ENCODE peak calls at places on chromosomes 12 and 14, in five cellular contexts. T, L, Z, P and B are unnamed samples.

GRCh38 chr14:29144598-29144997 is 378.0 kb downstream of the FOXG1 start:
- DNase-seq in T (no peak), P (peak; percentile 99), L (no peak), Z (no peak), B (no peak)

GRCh38 chr14:71380271-71380670 is 473.0 kb downstream of the PCNX1 start:
- DNase-seq in P (peak; percentile 47), L (no peak), Z (no peak), T (no peak), B (no peak)

GRCh38 chr14:90544566-90544965 is 147.7 kb downstream of the CALM1 start:
- DNase-seq in P (no peak), Z (no peak), T (no peak), L (no peak), B (no peak)

GRCh38 chr12:106139422-106140141 is 828 bp upstream of the NUAK1 start:
- DNase-seq in P (peak; percentile 66), L (peak; percentile 76), Z (no peak), T (peak; percentile 56), B (peak; percentile 83)

GRCh38 chr12:131092911-131093901 is 139.5 kb downstream of the ADGRD1 start:
- DNase-seq in T (no peak), P (no peak), L (no peak), Z (peak; percentile 98), B (no peak)

GRCh38 chr12:132373967-132374820 is 44.8 kb upstream of the GALNT9 start:
- DNase-seq in L (no peak), P (no peak), Z (no peak), T (no peak), B (no peak)

GRCh38 chr14:22883191-22883976 is at the start of gene REM2:
- DNase-seq in L (no peak), T (no peak), P (no peak), Z (no peak), B (no peak)

GRCh38 chr14:38775986-38776385 is 327.0 kb downstream of the SEC23A start:
- DNase-seq in P (no peak), T (no peak), Z (no peak), L (no peak), B (no peak)

GRCh38 chr12:7171854-7172253 is 17.6 kb upstream of the PEX5 start:
- DNase-seq in T (no peak), L (no peak), P (no peak), Z (no peak), B (no peak)

GRCh38 chr14:23548351-23549318 is 2.9 kb downstream of the ZFHX2 start:
- DNase-seq in Z (no peak), L (no peak), T (no peak), P (peak; percentile 83), B (no peak)

GRCh38 chr14:51210594-51210993 is 29.5 kb upstream of the TMX1 start:
- DNase-seq in L (no peak), T (no peak), P (no peak), Z (no peak), B (no peak)

GRCh38 chr12:122245553-122245952 is 19.7 kb upstream of the DIABLO start:
- DNase-seq in L (no peak), P (no peak), Z (no peak), T (no peak), B (no peak)

GRCh38 chr12:62196146-62196545 is 64.1 kb upstream of the USP15 start:
- DNase-seq in L (no peak), P (no peak), Z (no peak), T (no peak), B (no peak)

GRCh38 chr14:50388256-50388931 is 8.3 kb downstream of the CDKL1 start:
- DNase-seq in P (no peak), Z (no peak), T (no peak), L (no peak), B (no peak)

GRCh38 chr12:23634344-23634743 is 315.1 kb downstream of the SOX5 start:
- DNase-seq in T (no peak), P (no peak), L (no peak), Z (no peak), B (no peak)

GRCh38 chr14:29475641-29476040 is 452.0 kb downstream of the PRKD1 start:
- DNase-seq in L (no peak), Z (no peak), T (no peak), P (no peak), B (no peak)

GRCh38 chr12:27412047-27412446 is 34.5 kb upstream of the SMCO2 start:
- DNase-seq in T (no peak), P (no peak), Z (no peak), L (no peak), B (no peak)

GRCh38 chr12:116551151-116551550 is 8.0 kb upstream of the MAP1LC3B2 start:
- DNase-seq in T (no peak), Z (no peak), P (no peak), L (no peak), B (no peak)

GRCh38 chr12:123363385-123363742 is 1.3 kb downstream of the SBNO1 start:
- DNase-seq in T (no peak), L (peak; percentile 23), P (peak; percentile 7), Z (no peak), B (no peak)

GRCh38 chr12:130715150-130715995 is 726 bp downstream of the RIMBP2 start:
- DNase-seq in P (no peak), Z (no peak), L (no peak), T (no peak), B (no peak)

GRCh38 chr12:18935371-18935965 is 194.1 kb upstream of the PLEKHA5 start:
- DNase-seq in T (no peak), P (peak; percentile 8), L (no peak), Z (no peak), B (no peak)

GRCh38 chr14:95045255-95045701 is 112.1 kb downstream of the DICER1 start:
- DNase-seq in Z (no peak), L (no peak), T (no peak), P (no peak), B (no peak)

GRCh38 chr12:19158909-19159308 is 29.4 kb downstream of the PLEKHA5 start:
- DNase-seq in P (peak; percentile 65), Z (no peak), L (no peak), T (no peak), B (no peak)

GRCh38 chr14:89544636-89545301 is 127.7 kb upstream of the FOXN3 start:
- DNase-seq in L (no peak), T (no peak), P (peak; percentile 47), Z (no peak), B (no peak)

GRCh38 chr14:100712490-100712889 is 14.2 kb upstream of the DLK1 start:
- DNase-seq in P (no peak), Z (no peak), T (no peak), L (no peak), B (no peak)

DNA sequence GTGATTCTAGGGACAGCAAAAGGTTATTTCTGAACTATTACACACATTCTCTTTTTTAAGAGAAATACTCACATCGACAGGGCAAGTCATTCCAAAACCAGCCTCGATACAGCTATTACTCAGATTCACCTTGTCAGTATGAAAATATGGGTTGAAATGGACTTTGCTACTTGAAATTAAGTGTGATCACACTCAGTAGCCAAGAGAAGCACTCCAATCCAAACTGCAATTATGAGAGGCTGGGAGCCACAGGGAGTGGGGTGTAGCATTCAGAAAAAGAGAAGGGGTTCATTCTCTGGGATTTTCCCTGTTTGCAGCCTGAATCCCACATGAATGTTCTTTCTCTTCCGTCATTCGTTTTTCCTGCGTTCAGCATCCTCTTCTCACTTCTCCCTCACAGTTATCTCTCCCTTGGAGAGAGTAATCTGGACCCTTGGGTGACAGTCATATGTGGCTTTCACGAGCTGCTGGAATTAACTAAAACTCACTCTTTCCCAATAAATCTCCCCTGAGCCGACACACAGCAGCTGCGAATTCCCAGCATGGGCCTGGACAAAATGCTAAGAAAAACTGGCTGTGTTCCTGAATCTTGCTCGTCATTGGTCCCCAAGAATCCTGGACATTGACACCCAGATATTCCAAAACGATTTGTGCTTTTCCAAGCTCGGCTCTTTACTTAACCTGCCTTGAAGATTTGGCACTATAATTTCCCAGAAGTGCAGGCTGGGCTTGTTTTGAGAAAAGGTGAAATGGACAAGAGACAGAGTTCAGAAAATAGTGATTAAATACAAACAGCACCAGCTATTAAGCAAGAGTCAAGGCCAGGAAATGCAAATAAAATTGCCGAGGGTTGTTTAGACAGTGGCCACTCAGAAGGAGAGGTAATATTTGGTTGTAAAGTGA is 199.5 kb upstream of the PLEKHG7 start:
- DNase-seq in T (no peak), P (no peak), Z (peak; percentile 96), L (no peak), B (no peak)
- TF ChIP-seq POLR2A in T (no peak), P (no peak), Z (no peak), L (no peak), B (no peak)

DNA sequence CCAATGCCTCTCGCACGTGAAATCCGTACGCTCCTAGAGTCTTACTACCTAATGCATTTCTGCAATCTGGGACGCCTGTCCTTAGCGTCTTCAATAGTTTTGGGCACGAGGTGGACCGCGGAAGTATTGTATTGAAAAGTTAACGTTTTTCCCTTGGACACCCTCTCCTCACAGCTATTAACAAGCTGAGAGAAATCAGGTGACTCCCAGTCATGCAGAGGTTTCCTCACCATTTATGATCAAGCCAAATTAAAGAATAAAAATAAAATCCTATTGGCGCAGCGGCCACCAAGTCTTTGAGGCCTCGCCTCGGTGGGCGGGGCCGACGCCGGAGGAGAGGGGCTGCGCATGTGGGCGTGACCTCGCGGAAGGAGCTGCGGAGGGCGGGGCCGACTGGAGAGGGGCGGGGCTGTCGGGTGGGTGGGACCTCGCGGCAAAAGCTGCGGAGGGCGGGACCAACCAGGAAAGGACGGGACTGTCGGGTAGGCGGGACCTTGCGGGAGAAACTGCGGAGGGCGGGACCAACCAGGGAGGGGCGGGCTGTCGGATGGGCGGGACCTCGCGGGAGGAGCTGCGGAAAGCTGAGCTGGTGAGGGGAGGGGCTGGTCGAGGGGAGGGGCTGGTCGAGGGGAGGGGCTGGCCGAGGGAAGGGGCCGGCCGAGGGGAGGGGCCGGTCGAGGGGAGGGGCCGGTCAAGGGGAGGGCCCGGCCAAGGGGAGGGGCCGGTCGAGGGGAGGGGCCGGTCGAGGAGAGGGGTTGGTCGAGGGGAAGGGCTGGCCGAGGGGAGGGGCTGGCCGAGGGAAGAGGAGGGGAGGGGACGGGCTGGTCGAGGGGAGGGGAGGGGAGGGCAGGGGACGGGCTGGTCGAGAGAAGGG is 1.1 kb upstream of the PPP2R5C start:
- DNase-seq in P (peak; percentile 98), L (peak; percentile 84), T (peak; percentile 94), Z (peak; percentile 82), B (peak; percentile 84)
- TF ChIP-seq POLR2A in P (no peak), L (no peak), T (no peak), Z (no peak), B (no peak)

GRCh38 chr14:63781686-63782085 is 53.8 kb upstream of the SGPP1 start:
- DNase-seq in Z (no peak), L (no peak), T (peak; percentile 12), P (no peak), B (no peak)
- TF ChIP-seq POLR2A in Z (no peak), L (no peak), T (no peak), P (no peak), B (no peak)

DNA sequence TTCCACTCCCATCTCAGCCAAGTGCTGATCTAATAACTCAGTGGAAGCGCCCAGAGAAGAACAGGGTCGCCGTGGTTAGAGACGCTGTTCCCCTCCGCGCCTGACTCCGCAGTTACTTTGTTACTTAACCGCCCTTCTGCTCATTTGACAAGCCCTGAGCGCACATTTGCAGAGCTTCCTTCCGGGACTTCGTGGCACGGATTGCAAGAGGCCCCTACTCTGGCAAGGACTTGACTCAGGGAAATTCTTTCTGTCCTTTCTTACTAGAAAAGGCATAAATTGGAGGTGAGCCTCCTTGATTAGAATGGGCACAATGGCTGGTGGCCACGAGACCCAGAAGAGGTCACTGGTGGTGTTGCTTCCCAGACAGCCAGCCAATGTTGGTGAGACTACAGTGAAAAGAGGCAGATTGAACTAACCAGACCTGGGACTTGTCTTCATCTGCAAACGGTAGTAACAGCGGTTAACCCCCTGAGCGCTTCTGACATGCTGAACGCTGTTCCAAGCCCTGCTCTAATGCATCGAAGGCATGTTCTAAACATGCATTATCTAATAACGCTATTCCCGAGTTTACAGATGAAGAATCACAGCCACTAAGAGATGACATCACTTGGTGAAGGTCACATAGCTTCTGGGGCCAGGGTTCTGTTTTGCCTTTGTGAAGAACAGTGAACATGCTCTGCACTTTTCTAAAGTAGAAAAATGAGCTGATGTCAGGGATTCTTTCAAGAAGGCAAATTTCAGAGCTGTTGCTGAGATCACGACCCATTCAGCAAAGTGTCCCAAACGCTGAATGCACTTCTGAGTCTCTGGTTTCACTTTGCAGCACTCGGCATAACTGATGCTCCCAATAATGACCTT is 55.8 kb downstream of the FOS start:
- DNase-seq in L (no peak), P (peak; percentile 3), T (no peak), Z (peak; percentile 28), B (no peak)
- TF ChIP-seq POLR2A in L (no peak), P (no peak), T (no peak), Z (peak; percentile 41), B (no peak)